ENCODE peak calls at places on chromosomes 1 and 21, in seven cellular contexts. One of them, this sample, is unnamed. For H3K9me3, the result is how much of the 10 kb centered on the place peaks cover.

GRCh38 chr1:31238986-31239613 is 587 bp downstream of the NKAIN1 start:
- DNase-seq in neural progenitor cell: peak
- DNase-seq in CD8-positive, alpha-beta T cell: no peak
- DNase-seq in CD8-positive, alpha-beta memory T cell: no peak
- DNase-seq in IMR-90: no peak
- DNase-seq in heart right ventricle: no peak
- DNase-seq in heart left ventricle: no peak
- DNase-seq in this sample: no peak

GRCh38 chr1:44655609-44656008 is 18.7 kb downstream of the TMEM53 start:
- DNase-seq in IMR-90: no peak
- DNase-seq in heart left ventricle: no peak
- DNase-seq in CD8-positive, alpha-beta T cell: no peak
- DNase-seq in heart right ventricle: no peak
- DNase-seq in neural progenitor cell: peak
- DNase-seq in CD8-positive, alpha-beta memory T cell: no peak
- DNase-seq in this sample: no peak

GRCh38 chr1:247228133-247228532 is 27.7 kb upstream of the VN1R5 start:
- DNase-seq in IMR-90: peak
- DNase-seq in neural progenitor cell: no peak
- DNase-seq in heart right ventricle: no peak
- DNase-seq in CD8-positive, alpha-beta T cell: no peak
- DNase-seq in heart left ventricle: no peak
- DNase-seq in CD8-positive, alpha-beta memory T cell: no peak
- DNase-seq in this sample: no peak

GRCh38 chr1:221517961-221518360 is 223.9 kb downstream of the DUSP10 start:
- DNase-seq in IMR-90: no peak
- DNase-seq in CD8-positive, alpha-beta T cell: no peak
- DNase-seq in heart left ventricle: no peak
- DNase-seq in neural progenitor cell: no peak
- DNase-seq in CD8-positive, alpha-beta memory T cell: no peak
- DNase-seq in heart right ventricle: no peak
- DNase-seq in this sample: no peak

GRCh38 chr1:231619257-231619634 is 7.3 kb upstream of the DISC1 start:
- DNase-seq in heart left ventricle: no peak
- DNase-seq in IMR-90: no peak
- DNase-seq in heart right ventricle: no peak
- DNase-seq in neural progenitor cell: no peak
- DNase-seq in CD8-positive, alpha-beta T cell: no peak
- DNase-seq in CD8-positive, alpha-beta memory T cell: no peak
- DNase-seq in this sample: no peak

GRCh38 chr1:228830185-228830953 is 95.1 kb downstream of the RHOU start:
- DNase-seq in CD8-positive, alpha-beta T cell: no peak
- DNase-seq in neural progenitor cell: no peak
- DNase-seq in IMR-90: no peak
- DNase-seq in heart left ventricle: peak
- DNase-seq in heart right ventricle: peak
- DNase-seq in CD8-positive, alpha-beta memory T cell: no peak
- DNase-seq in this sample: no peak

GRCh38 chr1:94100785-94101612 is 19.9 kb downstream of the ABCA4 start:
- DNase-seq in neural progenitor cell: no peak
- DNase-seq in heart right ventricle: no peak
- DNase-seq in heart left ventricle: peak
- DNase-seq in CD8-positive, alpha-beta memory T cell: no peak
- DNase-seq in IMR-90: no peak
- DNase-seq in CD8-positive, alpha-beta T cell: no peak
- DNase-seq in this sample: no peak

GRCh38 chr1:152479792-152480595 is 30.6 kb upstream of the LCE5A start:
- DNase-seq in CD8-positive, alpha-beta memory T cell: peak
- DNase-seq in CD8-positive, alpha-beta T cell: peak
- DNase-seq in neural progenitor cell: no peak
- DNase-seq in heart right ventricle: no peak
- DNase-seq in IMR-90: peak
- DNase-seq in heart left ventricle: peak
- DNase-seq in this sample: peak

GRCh38 chr1:42176902-42177519 is 12.5 kb upstream of the GUCA2A start:
- DNase-seq in heart right ventricle: no peak
- DNase-seq in IMR-90: peak
- DNase-seq in heart left ventricle: no peak
- DNase-seq in neural progenitor cell: peak
- DNase-seq in CD8-positive, alpha-beta T cell: no peak
- DNase-seq in CD8-positive, alpha-beta memory T cell: no peak
- DNase-seq in this sample: no peak

GRCh38 chr1:247551716-247552115 is 2.8 kb downstream of the GCSAML start:
- DNase-seq in CD8-positive, alpha-beta memory T cell: no peak
- DNase-seq in neural progenitor cell: no peak
- DNase-seq in heart right ventricle: no peak
- DNase-seq in CD8-positive, alpha-beta T cell: no peak
- DNase-seq in IMR-90: peak
- DNase-seq in heart left ventricle: no peak
- DNase-seq in this sample: no peak

GRCh38 chr1:45884700-45885099 is 81.3 kb downstream of the MAST2 start:
- DNase-seq in CD8-positive, alpha-beta memory T cell: no peak
- DNase-seq in heart right ventricle: no peak
- DNase-seq in neural progenitor cell: no peak
- DNase-seq in IMR-90: peak
- DNase-seq in CD8-positive, alpha-beta T cell: no peak
- DNase-seq in heart left ventricle: no peak
- DNase-seq in this sample: no peak

GRCh38 chr21:44057960-44058651 is 46.0 kb downstream of the TRAPPC10 start:
- DNase-seq in CD8-positive, alpha-beta memory T cell: no peak
- DNase-seq in IMR-90: peak
- DNase-seq in CD8-positive, alpha-beta T cell: no peak
- DNase-seq in heart left ventricle: no peak
- DNase-seq in heart right ventricle: no peak
- DNase-seq in neural progenitor cell: no peak
- DNase-seq in this sample: peak

GRCh38 chr1:114118351-114118990 is 35.2 kb downstream of the SYT6 start:
- DNase-seq in CD8-positive, alpha-beta T cell: no peak
- DNase-seq in neural progenitor cell: peak
- DNase-seq in CD8-positive, alpha-beta memory T cell: no peak
- DNase-seq in IMR-90: no peak
- DNase-seq in heart right ventricle: no peak
- DNase-seq in heart left ventricle: no peak
- DNase-seq in this sample: no peak

GRCh38 chr1:205436776-205437485 is 15.1 kb upstream of the LEMD1 start:
- DNase-seq in neural progenitor cell: no peak
- DNase-seq in heart left ventricle: no peak
- DNase-seq in heart right ventricle: no peak
- DNase-seq in IMR-90: no peak
- DNase-seq in CD8-positive, alpha-beta T cell: no peak
- DNase-seq in CD8-positive, alpha-beta memory T cell: no peak
- DNase-seq in this sample: no peak

GRCh38 chr1:160634543-160635491 is 12.0 kb downstream of the SLAMF1 start:
- DNase-seq in neural progenitor cell: no peak
- DNase-seq in CD8-positive, alpha-beta memory T cell: no peak
- DNase-seq in IMR-90: no peak
- DNase-seq in heart left ventricle: no peak
- DNase-seq in CD8-positive, alpha-beta T cell: no peak
- DNase-seq in heart right ventricle: no peak
- DNase-seq in this sample: no peak

GRCh38 chr1:201769966-201770365 is 59.0 kb upstream of the IPO9 start:
- DNase-seq in IMR-90: peak
- DNase-seq in CD8-positive, alpha-beta memory T cell: no peak
- DNase-seq in heart left ventricle: peak
- DNase-seq in heart right ventricle: peak
- DNase-seq in neural progenitor cell: no peak
- DNase-seq in CD8-positive, alpha-beta T cell: no peak
- DNase-seq in this sample: no peak

GRCh38 chr1:226973898-226974543 is 33.9 kb downstream of the COQ8A start:
- DNase-seq in CD8-positive, alpha-beta T cell: no peak
- DNase-seq in neural progenitor cell: no peak
- DNase-seq in CD8-positive, alpha-beta memory T cell: no peak
- DNase-seq in heart left ventricle: peak
- DNase-seq in IMR-90: peak
- DNase-seq in heart right ventricle: no peak
- DNase-seq in this sample: no peak

GRCh38 chr1:234597894-234598293 is 12.1 kb downstream of the IRF2BP2 start:
- DNase-seq in heart right ventricle: peak
- DNase-seq in heart left ventricle: peak
- DNase-seq in CD8-positive, alpha-beta T cell: peak
- DNase-seq in neural progenitor cell: peak
- DNase-seq in CD8-positive, alpha-beta memory T cell: peak
- DNase-seq in IMR-90: peak
- DNase-seq in this sample: peak

GRCh38 chr1:224447251-224447650 is 12.7 kb upstream of the WDR26 start:
- DNase-seq in neural progenitor cell: no peak
- DNase-seq in heart right ventricle: peak
- DNase-seq in CD8-positive, alpha-beta memory T cell: no peak
- DNase-seq in IMR-90: peak
- DNase-seq in CD8-positive, alpha-beta T cell: no peak
- DNase-seq in heart left ventricle: no peak
- DNase-seq in this sample: no peak

GRCh38 chr1:41769068-41769467 is 149.7 kb downstream of the HIVEP3 start:
- DNase-seq in neural progenitor cell: no peak
- DNase-seq in heart right ventricle: no peak
- DNase-seq in heart left ventricle: no peak
- DNase-seq in IMR-90: no peak
- DNase-seq in CD8-positive, alpha-beta memory T cell: no peak
- DNase-seq in CD8-positive, alpha-beta T cell: no peak
- DNase-seq in this sample: no peak

GRCh38 chr1:55623339-55623738 is 408.2 kb upstream of the USP24 start:
- DNase-seq in neural progenitor cell: no peak
- DNase-seq in IMR-90: peak
- DNase-seq in CD8-positive, alpha-beta T cell: no peak
- DNase-seq in CD8-positive, alpha-beta memory T cell: no peak
- DNase-seq in heart right ventricle: peak
- DNase-seq in heart left ventricle: peak
- DNase-seq in this sample: no peak

GRCh38 chr1:204286841-204287387 is 72.8 kb downstream of the PLEKHA6 start:
- DNase-seq in IMR-90: no peak
- DNase-seq in heart right ventricle: no peak
- DNase-seq in neural progenitor cell: no peak
- DNase-seq in CD8-positive, alpha-beta memory T cell: peak
- DNase-seq in CD8-positive, alpha-beta T cell: peak
- DNase-seq in heart left ventricle: peak
- DNase-seq in this sample: no peak

GRCh38 chr1:170596701-170597100 is 64.7 kb downstream of the GORAB start:
- DNase-seq in CD8-positive, alpha-beta T cell: no peak
- DNase-seq in CD8-positive, alpha-beta memory T cell: no peak
- DNase-seq in heart right ventricle: no peak
- DNase-seq in IMR-90: no peak
- DNase-seq in heart left ventricle: no peak
- DNase-seq in neural progenitor cell: no peak
- DNase-seq in this sample: no peak

GRCh38 chr1:110594466-110595076 is 11.6 kb downstream of the KCNA2 start:
- DNase-seq in heart left ventricle: no peak
- DNase-seq in neural progenitor cell: no peak
- DNase-seq in heart right ventricle: no peak
- DNase-seq in IMR-90: no peak
- DNase-seq in CD8-positive, alpha-beta T cell: no peak
- DNase-seq in CD8-positive, alpha-beta memory T cell: no peak
- DNase-seq in this sample: no peak

GRCh38 chr1:60274422-60275419 is 201.2 kb upstream of the C1orf87 start:
- DNase-seq in CD8-positive, alpha-beta T cell: no peak
- DNase-seq in CD8-positive, alpha-beta memory T cell: no peak
- DNase-seq in neural progenitor cell: no peak
- DNase-seq in heart left ventricle: no peak
- DNase-seq in IMR-90: no peak
- DNase-seq in heart right ventricle: no peak
- DNase-seq in this sample: no peak

GRCh38 chr1:69373520-69373919 is 194.2 kb upstream of the LRRC7 start:
- DNase-seq in CD8-positive, alpha-beta T cell: no peak
- DNase-seq in heart left ventricle: no peak
- DNase-seq in heart right ventricle: no peak
- DNase-seq in neural progenitor cell: no peak
- DNase-seq in IMR-90: no peak
- DNase-seq in CD8-positive, alpha-beta memory T cell: no peak
- DNase-seq in this sample: no peak
- H3K9me3 ChIP-seq in CD8-positive, alpha-beta T cell: under half
- H3K9me3 ChIP-seq in heart left ventricle: under half
- H3K9me3 ChIP-seq in heart right ventricle: under half
- H3K9me3 ChIP-seq in neural progenitor cell: under half
- H3K9me3 ChIP-seq in IMR-90: under half
- H3K9me3 ChIP-seq in CD8-positive, alpha-beta memory T cell: under half
- H3K9me3 ChIP-seq in this sample: under half

GRCh38 chr1:25590096-25590824 is 26.3 kb upstream of the MAN1C1 start:
- DNase-seq in CD8-positive, alpha-beta T cell: no peak
- DNase-seq in heart right ventricle: peak
- DNase-seq in neural progenitor cell: no peak
- DNase-seq in IMR-90: peak
- DNase-seq in heart left ventricle: peak
- DNase-seq in CD8-positive, alpha-beta memory T cell: no peak
- DNase-seq in this sample: no peak
- H3K9me3 ChIP-seq in CD8-positive, alpha-beta T cell: under half
- H3K9me3 ChIP-seq in heart right ventricle: under half
- H3K9me3 ChIP-seq in neural progenitor cell: under half
- H3K9me3 ChIP-seq in IMR-90: under half
- H3K9me3 ChIP-seq in heart left ventricle: under half
- H3K9me3 ChIP-seq in CD8-positive, alpha-beta memory T cell: under half
- H3K9me3 ChIP-seq in this sample: under half

GRCh38 chr1:4174291-4175200 is 274.5 kb upstream of the C1orf174 start:
- DNase-seq in CD8-positive, alpha-beta memory T cell: no peak
- DNase-seq in neural progenitor cell: no peak
- DNase-seq in IMR-90: no peak
- DNase-seq in CD8-positive, alpha-beta T cell: no peak
- DNase-seq in heart right ventricle: no peak
- DNase-seq in heart left ventricle: no peak
- DNase-seq in this sample: no peak
- H3K9me3 ChIP-seq in CD8-positive, alpha-beta memory T cell: under half
- H3K9me3 ChIP-seq in neural progenitor cell: under half
- H3K9me3 ChIP-seq in IMR-90: half or more
- H3K9me3 ChIP-seq in CD8-positive, alpha-beta T cell: under half
- H3K9me3 ChIP-seq in heart right ventricle: under half
- H3K9me3 ChIP-seq in heart left ventricle: under half
- H3K9me3 ChIP-seq in this sample: under half

GRCh38 chr1:2855206-2856075 is 53.9 kb upstream of the TTC34 start:
- DNase-seq in IMR-90: no peak
- DNase-seq in CD8-positive, alpha-beta memory T cell: no peak
- DNase-seq in neural progenitor cell: no peak
- DNase-seq in CD8-positive, alpha-beta T cell: no peak
- DNase-seq in heart right ventricle: no peak
- DNase-seq in heart left ventricle: peak
- DNase-seq in this sample: no peak

GRCh38 chr1:2854151-2854550 is 52.7 kb upstream of the TTC34 start:
- DNase-seq in heart left ventricle: peak
- DNase-seq in IMR-90: no peak
- DNase-seq in CD8-positive, alpha-beta T cell: no peak
- DNase-seq in heart right ventricle: no peak
- DNase-seq in CD8-positive, alpha-beta memory T cell: no peak
- DNase-seq in neural progenitor cell: no peak
- DNase-seq in this sample: no peak

GRCh38 chr1:2856076-2856390 is 54.5 kb upstream of the TTC34 start:
- DNase-seq in CD8-positive, alpha-beta memory T cell: no peak
- DNase-seq in heart left ventricle: peak
- DNase-seq in heart right ventricle: no peak
- DNase-seq in CD8-positive, alpha-beta T cell: no peak
- DNase-seq in neural progenitor cell: no peak
- DNase-seq in IMR-90: no peak
- DNase-seq in this sample: no peak

GRCh38 chr1:2854611-2855010 is 53.1 kb upstream of the TTC34 start:
- DNase-seq in neural progenitor cell: no peak
- DNase-seq in heart right ventricle: no peak
- DNase-seq in heart left ventricle: peak
- DNase-seq in CD8-positive, alpha-beta T cell: no peak
- DNase-seq in CD8-positive, alpha-beta memory T cell: no peak
- DNase-seq in IMR-90: no peak
- DNase-seq in this sample: no peak

DNA sequence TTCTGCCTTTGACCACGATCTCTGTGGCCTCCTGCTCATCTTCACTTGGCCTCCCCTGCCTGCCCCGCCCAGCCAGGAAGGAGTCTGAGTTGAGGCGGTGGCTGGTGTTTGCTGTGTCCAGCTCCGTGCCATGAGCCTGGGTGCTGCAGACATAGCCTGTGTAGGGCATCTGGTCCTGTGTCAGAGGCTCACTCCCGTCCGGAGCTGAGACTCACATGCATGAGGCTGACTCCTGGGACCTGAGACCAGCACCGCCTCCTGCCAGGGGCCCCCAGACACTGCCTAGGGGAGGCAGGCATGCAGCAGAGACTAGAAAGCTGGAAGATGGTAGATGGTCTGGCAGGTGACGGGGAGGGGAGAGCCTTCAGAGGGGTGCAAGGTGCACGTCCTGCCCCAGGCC is 52.2 kb upstream of the TTC34 start:
- DNase-seq in heart left ventricle: peak
- DNase-seq in CD8-positive, alpha-beta T cell: no peak
- DNase-seq in CD8-positive, alpha-beta memory T cell: no peak
- DNase-seq in neural progenitor cell: no peak
- DNase-seq in heart right ventricle: no peak
- DNase-seq in IMR-90: no peak
- DNase-seq in this sample: peak
- H3K9me3 ChIP-seq in heart left ventricle: under half
- H3K9me3 ChIP-seq in CD8-positive, alpha-beta T cell: under half
- H3K9me3 ChIP-seq in CD8-positive, alpha-beta memory T cell: under half
- H3K9me3 ChIP-seq in neural progenitor cell: under half
- H3K9me3 ChIP-seq in heart right ventricle: under half
- H3K9me3 ChIP-seq in IMR-90: under half
- H3K9me3 ChIP-seq in this sample: under half

This sample was measured in T-helper 17 cell.